ENCODE peak calls at places on chromosomes 5 and 9, in six cellular contexts. S, A, E, F, X and C are unnamed samples.

GRCh38 chr9:12853021-12853420 is 78.2 kb downstream of the LURAP1L start:
- DNase-seq in S (peak; percentile 26), A (no peak), E (no peak), F (no peak), X (no peak), C (no peak)

GRCh38 chr5:125424374-125424773 is 677.9 kb upstream of the ZNF608 start:
- DNase-seq in S (no peak), A (no peak), E (no peak), F (no peak), X (no peak), C (no peak)

GRCh38 chr5:173324115-173325001 is 3.9 kb downstream of the STC2 start:
- DNase-seq in S (peak; percentile 89), A (peak; percentile 93), E (peak; percentile 88), F (peak; percentile 65), X (peak; percentile 59), C (no peak)

GRCh38 chr5:21663082-21663481 is 1190.1 kb downstream of the CDH12 start:
- DNase-seq in S (no peak), A (no peak), E (no peak), F (no peak), X (no peak), C (no peak)

GRCh38 chr5:40828690-40829661 is 6.0 kb downstream of the RPL37 start:
- DNase-seq in S (no peak), A (no peak), E (no peak), F (no peak), X (no peak), C (no peak)

GRCh38 chr5:171477101-171477500 is 57.7 kb downstream of the FGF18 start:
- DNase-seq in S (no peak), A (no peak), E (no peak), F (no peak), X (no peak), C (no peak)

GRCh38 chr5:165196961-165197360 is 1691.5 kb downstream of the MAT2B start:
- DNase-seq in S (no peak), A (no peak), E (no peak), F (no peak), X (no peak), C (no peak)

GRCh38 chr9:89502038-89502601 is 4.2 kb upstream of the SEMA4D start:
- DNase-seq in S (no peak), A (no peak), E (no peak), F (no peak), X (no peak), C (no peak)

GRCh38 chr9:133747309-133747708 is 9.2 kb upstream of the SARDH start:
- DNase-seq in S (no peak), A (no peak), E (no peak), F (no peak), X (no peak), C (no peak)

GRCh38 chr5:68215888-68216736 is 556 bp downstream of the PIK3R1 start:
- DNase-seq in S (peak; percentile 48), A (peak; percentile 81), E (peak; percentile 74), F (peak; percentile 59), X (peak; percentile 42), C (no peak)

GRCh38 chr5:151295138-151295537 is 8.4 kb downstream of the SLC36A3 start:
- DNase-seq in S (no peak), A (no peak), E (no peak), F (no peak), X (no peak), C (no peak)

GRCh38 chr9:105972805-105973204 is 278.5 kb downstream of the TMEM38B start:
- DNase-seq in S (no peak), A (no peak), E (no peak), F (no peak), X (no peak), C (no peak)

GRCh38 chr9:121316852-121317373 is 49.0 kb downstream of the GSN start:
- DNase-seq in S (no peak), A (no peak), E (no peak), F (no peak), X (no peak), C (no peak)

GRCh38 chr5:54397420-54397819 is 58.1 kb upstream of the HSPB3 start:
- DNase-seq in S (no peak), A (no peak), E (no peak), F (no peak), X (no peak), C (no peak)

GRCh38 chr5:143106175-143106574 is 297.3 kb downstream of the NR3C1 start:
- DNase-seq in S (peak; percentile 77), A (peak; percentile 64), E (no peak), F (peak; percentile 51), X (peak; percentile 27), C (peak; percentile 21)

GRCh38 chr9:134863306-134863902 is 17.2 kb upstream of the FCN2 start:
- DNase-seq in S (no peak), A (no peak), E (no peak), F (no peak), X (peak; percentile 11), C (no peak)

GRCh38 chr9:35522725-35523124 is 32.8 kb downstream of the RUSC2 start:
- DNase-seq in S (no peak), A (no peak), E (no peak), F (no peak), X (no peak), C (no peak)

GRCh38 chr5:169607882-169608281 is 24.3 kb downstream of the SPDL1 start:
- DNase-seq in S (no peak), A (no peak), E (no peak), F (no peak), X (no peak), C (no peak)

GRCh38 chr9:30796806-30797205 is 1587.6 kb upstream of the ACO1 start:
- DNase-seq in S (no peak), A (no peak), E (no peak), F (peak; percentile 3), X (no peak), C (peak; percentile 42)

GRCh38 chr5:36878421-36879088 is 2.0 kb downstream of the NIPBL start:
- DNase-seq in S (peak; percentile 57), A (peak; percentile 66), E (no peak), F (peak; percentile 16), X (no peak), C (no peak)

GRCh38 chr5:133746834-133747233 is 134.5 kb upstream of the FSTL4 start:
- DNase-seq in S (no peak), A (peak; percentile 3), E (no peak), F (no peak), X (no peak), C (no peak)

GRCh38 chr5:128252196-128252595 is 168.6 kb downstream of the SLC12A2 start:
- DNase-seq in S (no peak), A (peak; percentile 32), E (no peak), F (no peak), X (no peak), C (no peak)

GRCh38 chr5:123921193-123921592 is 409.2 kb downstream of the CSNK1G3 start:
- DNase-seq in S (no peak), A (no peak), E (no peak), F (no peak), X (no peak), C (no peak)

DNA sequence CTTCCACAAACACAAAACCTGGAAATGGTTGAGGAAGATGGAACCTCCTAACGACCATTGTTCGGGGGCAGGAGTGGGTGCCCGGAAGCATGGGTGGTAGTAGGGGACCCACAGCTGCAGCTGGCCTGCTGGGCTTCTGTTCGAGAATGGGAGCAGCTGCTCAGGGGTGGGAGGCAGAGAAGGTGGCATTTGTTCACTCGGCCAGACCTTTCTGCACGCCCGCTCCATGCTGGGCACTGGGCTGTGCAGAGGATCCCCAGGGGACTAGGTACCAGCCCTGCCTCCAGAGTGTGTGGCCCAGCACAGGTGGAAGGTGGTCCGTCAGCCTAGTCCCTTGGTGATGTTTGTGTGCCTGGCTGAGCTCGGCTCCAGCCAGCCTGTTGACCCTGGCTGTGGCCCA is 4.6 kb downstream of the N4BP3 start:
- DNase-seq in S (no peak), A (no peak), E (no peak), F (no peak), X (no peak), C (no peak)
- H3K4me1 ChIP-seq in S (peaks cover 6% of the 10 kb centered on the region), A (no peaks in the 10 kb centered on the region), E (no peaks in the 10 kb centered on the region), F (no peaks in the 10 kb centered on the region), X (no peaks in the 10 kb centered on the region), C (no peaks in the 10 kb centered on the region)

GRCh38 chr9:69060766-69061165 is 25.2 kb downstream of the FXN start:
- DNase-seq in S (no peak), A (no peak), E (no peak), F (no peak), X (no peak), C (no peak)

GRCh38 chr9:69065660-69066059 is 30.1 kb downstream of the FXN start:
- DNase-seq in S (no peak), A (no peak), E (no peak), F (no peak), X (no peak), C (no peak)

GRCh38 chr9:69058101-69058500 is 22.5 kb downstream of the FXN start:
- DNase-seq in S (no peak), A (no peak), E (no peak), F (no peak), X (no peak), C (no peak)

GRCh38 chr9:69063839-69064238 is 28.3 kb downstream of the FXN start:
- DNase-seq in S (no peak), A (no peak), E (no peak), F (no peak), X (no peak), C (no peak)

GRCh38 chr9:69062195-69062594 is 26.6 kb downstream of the FXN start:
- DNase-seq in S (peak; percentile 25), A (no peak), E (no peak), F (no peak), X (no peak), C (no peak)
- H3K4me1 ChIP-seq in S (peaks cover 2% of the 10 kb centered on the region), A (no peaks in the 10 kb centered on the region), E (no peaks in the 10 kb centered on the region), F (no peaks in the 10 kb centered on the region), X (no peaks in the 10 kb centered on the region), C (no peaks in the 10 kb centered on the region)

DNA sequence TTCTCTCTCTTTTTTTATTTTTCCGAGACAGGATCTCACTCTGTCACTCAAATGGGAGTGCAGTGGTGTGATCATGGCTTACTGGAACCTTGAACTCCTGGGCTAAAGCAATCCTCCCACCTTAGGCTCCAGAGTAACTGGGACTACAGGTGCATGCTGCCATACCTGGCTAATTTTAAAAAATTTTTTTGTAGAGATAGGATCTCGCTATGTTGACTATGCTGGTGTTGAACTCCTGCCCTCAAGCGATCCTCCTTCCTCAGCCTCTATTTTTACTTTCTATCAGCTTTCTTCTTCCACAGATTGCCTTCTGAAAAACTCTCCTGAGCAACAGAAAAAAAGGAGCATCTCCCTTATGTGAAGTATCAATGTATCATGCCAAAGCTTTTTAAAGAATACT is 14.1 kb upstream of the ERBIN start:
- DNase-seq in S (no peak), A (no peak), E (no peak), F (no peak), X (no peak), C (no peak)
- H3K4me1 ChIP-seq in S (no peaks in the 10 kb centered on the region), A (no peaks in the 10 kb centered on the region), E (no peaks in the 10 kb centered on the region), F (peaks cover 2% of the 10 kb centered on the region), X (no peaks in the 10 kb centered on the region), C (peaks cover 3% of the 10 kb centered on the region)

GRCh38 chr9:110064721-110065252 is 143.2 kb downstream of the C9orf152 start:
- DNase-seq in S (no peak), A (no peak), E (no peak), F (no peak), X (no peak), C (no peak)

GRCh38 chr9:110069326-110070248 is 138.4 kb downstream of the C9orf152 start:
- DNase-seq in S (peak; percentile 96), A (peak; percentile 97), E (peak; percentile 72), F (no peak), X (peak; percentile 66), C (no peak)

GRCh38 chr9:110065527-110065926 is 142.4 kb downstream of the C9orf152 start:
- DNase-seq in S (peak; percentile 66), A (peak; percentile 41), E (no peak), F (no peak), X (no peak), C (no peak)

GRCh38 chr9:110068212-110068611 is 139.7 kb downstream of the C9orf152 start:
- DNase-seq in S (no peak), A (no peak), E (no peak), F (no peak), X (no peak), C (no peak)

GRCh38 chr9:110066929-110067716 is 140.8 kb downstream of the C9orf152 start:
- DNase-seq in S (no peak), A (peak; percentile 55), E (no peak), F (no peak), X (no peak), C (no peak)
- H3K4me1 ChIP-seq in S (peaks cover 29% of the 10 kb centered on the region), A (peaks cover 65% of the 10 kb centered on the region), E (no peaks in the 10 kb centered on the region), F (no peaks in the 10 kb centered on the region), X (no peaks in the 10 kb centered on the region), C (peaks cover 7% of the 10 kb centered on the region)